ENCODE peak calls at places on chromosomes 16 and 17, in seven cellular contexts. M is IMR-90, U is mucosa of descending colon, K is heart left ventricle, Z is breast epithelium, X is mammary epithelial cell, B is gastrocnemius medialis. J is an unnamed sample.

GRCh38 chr17:266701-267656 is 85.5 kb upstream of the DOC2B start:
- DNase-seq in M (no peak), U (peak; percentile 23), K (peak; percentile 72), Z (no peak), X (no peak), B (no peak), J (no peak)

GRCh38 chr17:83174859-83175550 is 95.6 kb downstream of the METRNL start:
- DNase-seq in M (no peak), U (peak; percentile 33), K (no peak), Z (no peak), X (no peak), B (no peak), J (peak; percentile 20)

GRCh38 chr16:85570735-85571562 is 42.2 kb upstream of the GSE1 start:
- DNase-seq in M (no peak), U (no peak), K (peak; percentile 66), Z (no peak), X (no peak), B (no peak), J (peak; percentile 91)

GRCh38 chr17:17518019-17518418 is 21.8 kb upstream of the RASD1 start:
- DNase-seq in M (no peak), U (peak; percentile 43), K (peak; percentile 15), Z (no peak), X (no peak), B (no peak), J (no peak)

GRCh38 chr16:15799851-15800495 is 56.9 kb downstream of the MYH11 start:
- DNase-seq in M (no peak), U (no peak), K (no peak), Z (no peak), X (no peak), B (no peak), J (no peak)

GRCh38 chr16:52552643-52553042 is 5.7 kb upstream of the TOX3 start:
- DNase-seq in M (no peak), U (no peak), K (no peak), Z (no peak), X (no peak), B (no peak), J (no peak)

GRCh38 chr17:9484789-9485188 is 90.8 kb downstream of the STX8 start:
- DNase-seq in M (peak; percentile 45), U (no peak), K (no peak), Z (no peak), X (no peak), B (no peak), J (no peak)

GRCh38 chr16:22192261-22193133 is 13.6 kb upstream of the EEF2K start:
- DNase-seq in M (peak; percentile 91), U (peak; percentile 88), K (peak; percentile 90), Z (peak; percentile 90), X (peak; percentile 87), B (peak; percentile 84), J (peak; percentile 92)

GRCh38 chr16:57519796-57520360 is 16.5 kb downstream of the CCDC102A start:
- DNase-seq in M (peak; percentile 52), U (peak; percentile 74), K (peak; percentile 82), Z (peak; percentile 51), X (peak; percentile 20), B (peak; percentile 25), J (peak; percentile 95)

GRCh38 chr17:50443492-50444051 is 17.6 kb downstream of the ACSF2 start:
- DNase-seq in M (peak; percentile 19), U (no peak), K (no peak), Z (no peak), X (no peak), B (peak; percentile 41), J (no peak)

GRCh38 chr17:4165301-4166010 is 22.5 kb downstream of the CYB5D2 start:
- DNase-seq in M (no peak), U (no peak), K (peak; percentile 76), Z (no peak), X (peak; percentile 34), B (no peak), J (no peak)

GRCh38 chr16:15401972-15402371 is 6.4 kb downstream of the MPV17L start:
- DNase-seq in M (no peak), U (no peak), K (no peak), Z (no peak), X (no peak), B (no peak), J (no peak)

GRCh38 chr16:22262460-22262859 is 34.7 kb upstream of the POLR3E start:
- DNase-seq in M (peak; percentile 45), U (no peak), K (no peak), Z (no peak), X (no peak), B (no peak), J (no peak)

GRCh38 chr16:30416047-30416603 is 8.7 kb downstream of the ZNF771 start:
- DNase-seq in M (no peak), U (peak; percentile 2), K (no peak), Z (no peak), X (no peak), B (no peak), J (no peak)

GRCh38 chr16:30418350-30419181 is 11.2 kb downstream of the ZNF771 start:
- DNase-seq in M (no peak), U (peak; percentile 55), K (no peak), Z (no peak), X (no peak), B (no peak), J (no peak)

GRCh38 chr16:30421010-30421409 is 8.8 kb downstream of the DCTPP1 start:
- DNase-seq in M (no peak), U (no peak), K (no peak), Z (no peak), X (no peak), B (no peak), J (no peak)

GRCh38 chr16:30416624-30417298 is 9.4 kb downstream of the ZNF771 start:
- DNase-seq in M (no peak), U (peak; percentile 39), K (no peak), Z (no peak), X (no peak), B (no peak), J (no peak)

DNA sequence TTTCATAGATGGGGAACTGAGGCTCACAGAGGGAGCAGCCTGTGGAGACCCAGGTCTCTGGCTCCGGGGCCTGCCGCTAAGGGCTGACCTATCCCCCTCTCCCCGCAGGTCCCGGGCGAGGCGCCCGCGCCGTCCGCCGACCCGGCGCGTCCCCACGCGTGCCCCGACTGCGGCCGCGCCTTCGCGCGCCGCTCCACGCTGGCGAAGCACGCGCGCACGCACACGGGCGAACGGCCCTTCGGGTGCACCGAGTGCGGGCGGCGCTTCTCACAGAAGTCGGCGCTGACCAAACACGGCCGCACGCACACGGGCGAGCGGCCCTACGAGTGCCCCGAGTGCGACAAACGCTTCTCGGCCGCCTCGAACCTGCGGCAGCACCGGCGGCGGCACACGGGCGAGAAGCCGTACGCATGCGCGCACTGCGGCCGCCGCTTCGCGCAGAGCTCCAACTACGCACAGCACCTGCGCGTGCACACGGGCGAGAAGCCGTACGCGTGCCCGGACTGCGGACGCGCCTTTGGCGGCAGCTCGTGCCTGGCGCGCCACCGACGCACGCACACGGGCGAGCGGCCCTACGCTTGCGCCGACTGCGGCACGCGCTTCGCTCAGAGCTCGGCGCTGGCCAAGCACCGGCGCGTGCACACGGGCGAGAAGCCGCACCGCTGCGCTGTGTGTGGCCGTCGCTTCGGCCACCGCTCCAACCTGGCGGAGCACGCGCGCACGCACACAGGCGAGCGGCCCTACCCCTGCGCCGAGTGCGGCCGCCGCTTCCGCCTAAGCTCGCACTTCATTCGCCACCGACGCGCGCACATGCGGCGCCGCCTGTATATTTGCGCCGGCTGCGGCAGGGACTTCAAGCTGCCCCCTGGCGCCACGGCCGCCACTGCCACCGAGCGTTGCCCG is 10.3 kb downstream of the ZNF771 start:
- DNase-seq in M (peak; percentile 88), U (peak; percentile 95), K (peak; percentile 92), Z (peak; percentile 46), X (peak; percentile 92), B (peak; percentile 67), J (peak; percentile 91)
- TF ChIP-seq CTCF in M (no peak), U (no peak), K (peak; percentile 46), Z (no peak), X (no peak), B (peak; percentile 42), J (no peak)

GRCh38 chr17:48869821-48870318 is 22.7 kb upstream of the ATP5MC1 start:
- DNase-seq in M (no peak), U (no peak), K (no peak), Z (no peak), X (no peak), B (no peak), J (no peak)
- H3K4me1 ChIP-seq in M (no peaks in the 10 kb centered on the region), U (peaks cover 52% of the 10 kb centered on the region), K (peaks cover 18% of the 10 kb centered on the region), Z (no peaks in the 10 kb centered on the region), X (no peaks in the 10 kb centered on the region), B (peaks cover 3% of the 10 kb centered on the region), J (peaks cover 4% of the 10 kb centered on the region)

DNA sequence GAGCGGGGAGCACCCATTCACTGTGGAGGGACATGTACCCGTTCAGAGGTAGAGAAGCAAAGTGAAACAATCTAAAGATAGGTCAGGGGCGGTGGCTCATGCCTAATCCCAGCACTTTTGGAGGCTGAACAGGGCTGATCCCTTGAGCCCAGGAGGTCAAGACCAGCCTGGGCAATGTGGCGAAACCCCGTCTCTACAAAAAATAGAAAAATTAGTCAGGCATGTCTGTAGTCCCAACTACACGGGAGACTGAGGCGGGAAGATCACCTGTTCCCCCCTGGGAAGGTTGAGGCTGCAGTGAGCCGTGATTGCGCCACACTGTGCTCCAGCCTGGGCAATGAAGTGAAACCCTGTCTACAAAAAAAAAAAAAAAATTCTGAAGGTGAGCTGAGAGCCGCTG is 21.7 kb downstream of the MYL4 start:
- DNase-seq in M (no peak), U (no peak), K (no peak), Z (no peak), X (no peak), B (no peak), J (no peak)
- H3K4me3 ChIP-seq in M (no peak overlapping the region), U (no peak overlapping the region), K (no peak overlapping the region), Z (no peak overlapping the region), X (no peak overlapping the region), B (no peak overlapping the region), J (no peak overlapping the region)

GRCh38 chr17:35241520-35241919 is 1.4 kb upstream of the SLFN5 start:
- DNase-seq in M (no peak), U (peak; percentile 57), K (no peak), Z (no peak), X (no peak), B (peak; percentile 53), J (no peak)

GRCh38 chr17:35240861-35241260 is 2.0 kb upstream of the SLFN5 start:
- DNase-seq in M (no peak), U (no peak), K (no peak), Z (no peak), X (no peak), B (no peak), J (no peak)

GRCh38 chr17:35243459-35244204 is 760 bp downstream of the SLFN5 start:
- DNase-seq in M (peak; percentile 69), U (peak; percentile 56), K (peak; percentile 61), Z (peak; percentile 39), X (peak; percentile 68), B (peak; percentile 54), J (no peak)

GRCh38 chr17:35242805-35243458 is at the start of gene SLFN5:
- DNase-seq in M (peak; percentile 90), U (peak; percentile 95), K (peak; percentile 95), Z (peak; percentile 97), X (peak; percentile 91), B (peak; percentile 97), J (peak; percentile 96)

DNA sequence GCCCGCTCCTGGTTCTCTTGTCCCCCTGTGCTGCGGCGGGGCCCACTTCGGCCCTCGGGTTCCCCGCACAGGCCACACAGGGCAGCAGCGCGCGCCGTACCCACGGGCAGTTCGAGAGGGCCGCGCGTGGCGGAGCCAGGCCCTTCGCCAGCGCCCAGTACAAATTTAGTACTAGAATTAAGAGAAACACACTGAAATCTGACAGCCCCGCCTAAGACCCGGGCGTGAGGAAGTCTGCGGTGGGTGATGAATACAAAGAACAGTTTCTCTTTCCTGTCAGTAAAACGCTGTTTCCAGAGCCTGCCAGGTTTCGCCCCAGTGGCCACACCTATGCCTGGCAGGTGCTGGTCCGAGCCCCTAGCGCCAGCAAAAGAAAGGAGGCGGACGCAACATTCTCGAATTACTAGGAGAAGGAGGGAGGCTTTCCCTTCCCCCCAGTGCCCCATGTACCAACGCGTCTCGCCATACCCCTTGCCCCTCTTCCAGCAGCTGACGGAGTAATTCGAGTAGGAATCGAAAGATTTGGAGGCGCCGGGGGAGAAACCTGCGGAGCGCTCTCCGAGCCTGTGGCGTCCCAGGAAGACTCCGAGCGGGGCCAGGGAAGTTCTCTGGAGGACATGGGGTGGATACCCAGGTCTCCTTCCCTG is 591 bp upstream of the SLFN5 start:
- DNase-seq in M (peak; percentile 32), U (peak; percentile 88), K (peak; percentile 54), Z (peak; percentile 81), X (peak; percentile 93), B (peak; percentile 72), J (peak; percentile 87)
- TF ChIP-seq CTCF in M (no peak), U (peak; percentile 57), K (peak; percentile 34), Z (peak; percentile 54), X (peak; percentile 38), B (peak; percentile 63), J (peak; percentile 16)

J was measured in left lung.